ENCODE peak calls at places on chromosomes 5 and 9, in eight cellular contexts. V, P, G, R, Y, L, S and Q are unnamed samples.
A peak's percentile ranks its signal among the peaks of the same experiment; 100 is the strongest.

GRCh38 chr9:131500377-131500776 is 2.3 kb upstream of the POMT1 start:
- DNase-seq in R (no peak), S (peak; percentile 68), L (no peak), G (peak; percentile 60), Y (no peak), V (no peak), P (no peak), Q (no peak)

GRCh38 chr5:96934291-96934694 is 1.6 kb upstream of the LNPEP start:
- DNase-seq in P (no peak), L (no peak), S (no peak), G (peak; percentile 2), Y (no peak), V (peak; percentile 10), R (no peak), Q (no peak)

GRCh38 chr9:347667-348292 is 133.1 kb downstream of the DOCK8 start:
- DNase-seq in L (no peak), R (peak; percentile 22), S (no peak), P (peak; percentile 71), Y (peak; percentile 5), V (peak; percentile 27), G (no peak), Q (peak; percentile 10)

GRCh38 chr9:135663857-135664256 is 748 bp downstream of the LCN9 start:
- DNase-seq in P (no peak), S (no peak), Y (no peak), V (no peak), G (no peak), L (no peak), R (no peak), Q (no peak)

GRCh38 chr5:143566139-143566538 is 162.7 kb upstream of the NR3C1 start:
- DNase-seq in R (no peak), S (no peak), P (no peak), G (no peak), Y (no peak), V (no peak), L (no peak), Q (no peak)

GRCh38 chr9:131650254-131650653 is 89.6 kb downstream of the RAPGEF1 start:
- DNase-seq in V (no peak), S (no peak), P (no peak), Y (no peak), G (no peak), R (peak; percentile 40), L (no peak), Q (no peak)

GRCh38 chr9:135339378-135339973 is 140.1 kb upstream of the PPP1R26 start:
- DNase-seq in V (no peak), Y (no peak), L (no peak), S (peak; percentile 11), P (no peak), G (no peak), R (no peak), Q (no peak)

GRCh38 chr5:134103998-134104612 is 10.4 kb upstream of the TCF7 start:
- DNase-seq in L (no peak), V (no peak), S (no peak), G (no peak), Y (no peak), R (no peak), P (no peak), Q (no peak)

GRCh38 chr5:138745268-138745667 is 8.0 kb upstream of the CTNNA1 start:
- DNase-seq in R (no peak), S (no peak), L (no peak), V (no peak), G (no peak), Y (no peak), P (no peak), Q (no peak)

GRCh38 chr5:134489227-134489944 is 36.1 kb upstream of the JADE2 start:
- DNase-seq in R (no peak), S (no peak), P (no peak), Y (no peak), V (no peak), L (no peak), G (no peak), Q (no peak)

GRCh38 chr5:174371600-174372094 is 326.1 kb downstream of the NSG2 start:
- DNase-seq in L (no peak), Y (no peak), P (no peak), R (peak; percentile 12), S (no peak), G (no peak), V (peak; percentile 52), Q (no peak)

GRCh38 chr9:130938652-130939404 is at the start of gene FIBCD1:
- DNase-seq in V (peak; percentile 45), P (peak; percentile 38), L (no peak), Y (no peak), R (peak; percentile 53), G (no peak), S (peak; percentile 70), Q (no peak)

GRCh38 chr5:153704110-153704509 is 213.6 kb downstream of the GRIA1 start:
- DNase-seq in P (no peak), R (no peak), L (no peak), V (no peak), Y (no peak), S (no peak), G (no peak), Q (no peak)

GRCh38 chr9:113501129-113501686 is 37.7 kb downstream of the RGS3 start:
- DNase-seq in G (no peak), P (no peak), V (no peak), R (no peak), S (no peak), L (no peak), Y (no peak), Q (no peak)

GRCh38 chr9:75889977-75890540 is 414 bp upstream of the PCSK5 start:
- DNase-seq in Y (no peak), P (peak; percentile 81), S (peak; percentile 34), R (no peak), G (no peak), L (peak; percentile 7), V (peak; percentile 32), Q (no peak)

GRCh38 chr5:581266-581665 is 30.9 kb upstream of the CEP72 start:
- DNase-seq in R (no peak), S (no peak), G (no peak), V (no peak), P (no peak), L (no peak), Y (no peak), Q (no peak)

GRCh38 chr9:6086006-6086655 is 70.7 kb upstream of the RANBP6 start:
- DNase-seq in G (no peak), Y (no peak), P (no peak), L (no peak), V (no peak), S (no peak), R (peak; percentile 14), Q (no peak)

GRCh38 chr9:114091711-114092110 is 7.4 kb downstream of the KIF12 start:
- DNase-seq in R (no peak), P (no peak), V (no peak), L (no peak), Y (no peak), S (no peak), G (no peak), Q (no peak)

GRCh38 chr5:133359861-133360260 is 252.5 kb downstream of the FSTL4 start:
- DNase-seq in Y (no peak), P (no peak), R (no peak), S (no peak), G (no peak), V (no peak), L (no peak), Q (no peak)

GRCh38 chr5:135387629-135387960 is 11.4 kb downstream of the MACROH2A1 start:
- DNase-seq in S (no peak), G (no peak), V (no peak), Y (no peak), R (no peak), L (no peak), P (peak; percentile 47), Q (no peak)

GRCh38 chr9:104258289-104259045 is 164.4 kb downstream of the SMC2 start:
- DNase-seq in S (no peak), L (no peak), V (no peak), P (no peak), G (no peak), Y (no peak), R (no peak), Q (no peak)

GRCh38 chr9:11431490-11431889 is 818.7 kb upstream of the PTPRD start:
- DNase-seq in V (no peak), R (no peak), S (no peak), P (no peak), G (no peak), Y (no peak), L (no peak), Q (no peak)

GRCh38 chr5:118956727-118957126 is 31.6 kb downstream of the DTWD2 start:
- DNase-seq in G (no peak), Y (no peak), V (peak; percentile 11), R (peak; percentile 32), L (no peak), S (no peak), P (peak; percentile 23), Q (no peak)

GRCh38 chr9:131304676-131305366 is 15.3 kb downstream of the PLPP7 start:
- DNase-seq in G (no peak), S (no peak), R (no peak), V (no peak), Y (no peak), P (no peak), L (no peak), Q (no peak)

GRCh38 chr9:115142502-115143265 is 24.7 kb upstream of the TNC start:
- DNase-seq in P (no peak), Y (no peak), R (no peak), L (no peak), S (no peak), V (no peak), G (no peak), Q (no peak)

GRCh38 chr5:16713386-16713928 is 96.7 kb upstream of the RETREG1 start:
- DNase-seq in L (no peak), G (no peak), S (no peak), Y (peak; percentile 98), R (peak; percentile 79), P (peak; percentile 74), V (no peak), Q (no peak)

GRCh38 chr5:175092691-175093090 is 351.3 kb downstream of the DRD1 start:
- DNase-seq in L (no peak), P (no peak), Y (no peak), V (no peak), R (no peak), G (no peak), S (no peak), Q (no peak)

GRCh38 chr5:36177715-36178556 is 26.0 kb downstream of the SKP2 start:
- DNase-seq in G (no peak), Y (peak; percentile 9), P (peak; percentile 72), R (peak; percentile 67), L (peak; percentile 46), V (peak; percentile 31), S (no peak), Q (peak; percentile 17)

GRCh38 chr9:35679766-35680330 is 6.1 kb downstream of the CA9 start:
- DNase-seq in P (no peak), S (no peak), G (no peak), L (no peak), Y (no peak), R (no peak), V (no peak), Q (no peak)